ENCODE peak calls at places on chromosomes 11 and 22, in five cellular contexts. One of them, this sample, is unnamed.

GRCh38 chr22:27724181-27724580 is 77.4 kb downstream of the MN1 start:
- DNase-seq in right atrium auricular region: no peak
- DNase-seq in IMR-90: no peak
- DNase-seq in H9: no peak
- DNase-seq in RWPE2: no peak
- DNase-seq in this sample: no peak

GRCh38 chr11:103671143-103671651 is 365.2 kb upstream of the DDI1 start:
- DNase-seq in right atrium auricular region: no peak
- DNase-seq in IMR-90: no peak
- DNase-seq in H9: no peak
- DNase-seq in RWPE2: no peak
- DNase-seq in this sample: no peak

GRCh38 chr22:31142285-31142684 is 2.0 kb upstream of the PLA2G3 start:
- DNase-seq in right atrium auricular region: no peak
- DNase-seq in IMR-90: no peak
- DNase-seq in H9: peak; percentile 21
- DNase-seq in RWPE2: no peak
- DNase-seq in this sample: no peak

GRCh38 chr11:78363018-78363619 is 54.5 kb downstream of the GAB2 start:
- DNase-seq in right atrium auricular region: no peak
- DNase-seq in IMR-90: no peak
- DNase-seq in H9: no peak
- DNase-seq in RWPE2: no peak
- DNase-seq in this sample: no peak

GRCh38 chr22:48980409-48980808 is 847.3 kb downstream of the BRD1 start:
- DNase-seq in right atrium auricular region: no peak
- DNase-seq in IMR-90: no peak
- DNase-seq in H9: no peak
- DNase-seq in RWPE2: no peak
- DNase-seq in this sample: no peak

GRCh38 chr22:20922141-20922751 is 5.0 kb downstream of the CRKL start:
- DNase-seq in right atrium auricular region: no peak
- DNase-seq in IMR-90: no peak
- DNase-seq in H9: no peak
- DNase-seq in RWPE2: no peak
- DNase-seq in this sample: no peak

GRCh38 chr11:60193687-60194433 is 11.0 kb upstream of the MS4A6A start:
- DNase-seq in right atrium auricular region: peak; percentile 72
- DNase-seq in IMR-90: peak; percentile 11
- DNase-seq in H9: peak; percentile 73
- DNase-seq in RWPE2: no peak
- DNase-seq in this sample: no peak

GRCh38 chr11:21988477-21988876 is 204.4 kb upstream of the ANO5 start:
- DNase-seq in right atrium auricular region: no peak
- DNase-seq in IMR-90: no peak
- DNase-seq in H9: no peak
- DNase-seq in RWPE2: no peak
- DNase-seq in this sample: no peak

GRCh38 chr11:74681686-74682651 is 49.3 kb downstream of the CHRDL2 start:
- DNase-seq in right atrium auricular region: peak; percentile 58
- DNase-seq in IMR-90: peak; percentile 40
- DNase-seq in H9: peak; percentile 14
- DNase-seq in RWPE2: no peak
- DNase-seq in this sample: peak; percentile 70

GRCh38 chr11:33195391-33196190 is 34.3 kb upstream of the CSTF3 start:
- DNase-seq in right atrium auricular region: no peak
- DNase-seq in IMR-90: peak; percentile 67
- DNase-seq in H9: no peak
- DNase-seq in RWPE2: no peak
- DNase-seq in this sample: no peak

GRCh38 chr11:64096835-64097234 is 61.1 kb downstream of the FLRT1 start:
- DNase-seq in right atrium auricular region: no peak
- DNase-seq in IMR-90: no peak
- DNase-seq in H9: no peak
- DNase-seq in RWPE2: no peak
- DNase-seq in this sample: no peak

GRCh38 chr22:22040908-22041307 is 58.3 kb upstream of the TOP3B start:
- DNase-seq in right atrium auricular region: no peak
- DNase-seq in IMR-90: no peak
- DNase-seq in H9: no peak
- DNase-seq in RWPE2: no peak
- DNase-seq in this sample: no peak

GRCh38 chr11:43735931-43736330 is 55.4 kb downstream of the HSD17B12 start:
- DNase-seq in right atrium auricular region: no peak
- DNase-seq in IMR-90: peak; percentile 71
- DNase-seq in H9: no peak
- DNase-seq in RWPE2: no peak
- DNase-seq in this sample: no peak

GRCh38 chr11:84498016-84498415 is 1129.1 kb downstream of the DLG2 start:
- DNase-seq in right atrium auricular region: no peak
- DNase-seq in IMR-90: no peak
- DNase-seq in H9: no peak
- DNase-seq in RWPE2: no peak
- DNase-seq in this sample: no peak

GRCh38 chr11:57230316-57230715 is 6.7 kb downstream of the APLNR start:
- DNase-seq in right atrium auricular region: no peak
- DNase-seq in IMR-90: no peak
- DNase-seq in H9: no peak
- DNase-seq in RWPE2: no peak
- DNase-seq in this sample: no peak

GRCh38 chr22:38353701-38354100 is 36.5 kb upstream of the CSNK1E start:
- DNase-seq in right atrium auricular region: peak; percentile 50
- DNase-seq in IMR-90: no peak
- DNase-seq in H9: no peak
- DNase-seq in RWPE2: no peak
- DNase-seq in this sample: no peak

GRCh38 chr22:31753634-31754471 is at the start of gene DEPDC5:
- DNase-seq in right atrium auricular region: peak; percentile 96
- DNase-seq in IMR-90: peak; percentile 86
- DNase-seq in H9: peak; percentile 98
- DNase-seq in RWPE2: peak; percentile 94
- DNase-seq in this sample: peak; percentile 97

GRCh38 chr11:46290598-46291309 is 13.3 kb downstream of the CREB3L1 start:
- DNase-seq in right atrium auricular region: no peak
- DNase-seq in IMR-90: peak; percentile 98
- DNase-seq in H9: peak; percentile 93
- DNase-seq in RWPE2: peak; percentile 88
- DNase-seq in this sample: peak; percentile 97

GRCh38 chr11:110762596-110762995 is 50.4 kb upstream of the ARHGAP20 start:
- DNase-seq in right atrium auricular region: no peak
- DNase-seq in IMR-90: peak; percentile 49
- DNase-seq in H9: no peak
- DNase-seq in RWPE2: no peak
- DNase-seq in this sample: no peak

GRCh38 chr11:88315981-88316441 is 21.5 kb downstream of the CTSC start:
- DNase-seq in right atrium auricular region: no peak
- DNase-seq in IMR-90: no peak
- DNase-seq in H9: no peak
- DNase-seq in RWPE2: no peak
- DNase-seq in this sample: no peak

GRCh38 chr11:130858215-130858614 is 58.1 kb downstream of the SNX19 start:
- DNase-seq in right atrium auricular region: no peak
- DNase-seq in IMR-90: no peak
- DNase-seq in H9: no peak
- DNase-seq in RWPE2: no peak
- DNase-seq in this sample: no peak

GRCh38 chr11:35012467-35013191 is 96.2 kb downstream of the PDHX start:
- DNase-seq in right atrium auricular region: no peak
- DNase-seq in IMR-90: no peak
- DNase-seq in H9: no peak
- DNase-seq in RWPE2: no peak
- DNase-seq in this sample: no peak

GRCh38 chr11:15654397-15654915 is 539.7 kb downstream of the INSC start:
- DNase-seq in right atrium auricular region: no peak
- DNase-seq in IMR-90: no peak
- DNase-seq in H9: no peak
- DNase-seq in RWPE2: no peak
- DNase-seq in this sample: no peak

GRCh38 chr11:92111291-92111690 is 113.3 kb upstream of the FAT3 start:
- DNase-seq in right atrium auricular region: no peak
- DNase-seq in IMR-90: no peak
- DNase-seq in H9: no peak
- DNase-seq in RWPE2: no peak
- DNase-seq in this sample: no peak

GRCh38 chr11:21839870-21840269 is 353.0 kb upstream of the ANO5 start:
- DNase-seq in right atrium auricular region: no peak
- DNase-seq in IMR-90: no peak
- DNase-seq in H9: no peak
- DNase-seq in RWPE2: no peak
- DNase-seq in this sample: no peak

GRCh38 chr11:44766112-44766971 is 39.6 kb downstream of the TSPAN18 start:
- DNase-seq in right atrium auricular region: peak; percentile 81
- DNase-seq in IMR-90: peak; percentile 93
- DNase-seq in H9: peak; percentile 22
- DNase-seq in RWPE2: no peak
- DNase-seq in this sample: no peak

GRCh38 chr22:20456064-20456721 is 18.6 kb upstream of the SCARF2 start:
- DNase-seq in right atrium auricular region: peak; percentile 81
- DNase-seq in IMR-90: peak; percentile 86
- DNase-seq in H9: peak; percentile 89
- DNase-seq in RWPE2: no peak
- DNase-seq in this sample: peak; percentile 87

GRCh38 chr22:25053153-25053805 is 100.8 kb downstream of the KIAA1671 start:
- DNase-seq in right atrium auricular region: no peak
- DNase-seq in IMR-90: no peak
- DNase-seq in H9: no peak
- DNase-seq in RWPE2: no peak
- DNase-seq in this sample: no peak

DNA sequence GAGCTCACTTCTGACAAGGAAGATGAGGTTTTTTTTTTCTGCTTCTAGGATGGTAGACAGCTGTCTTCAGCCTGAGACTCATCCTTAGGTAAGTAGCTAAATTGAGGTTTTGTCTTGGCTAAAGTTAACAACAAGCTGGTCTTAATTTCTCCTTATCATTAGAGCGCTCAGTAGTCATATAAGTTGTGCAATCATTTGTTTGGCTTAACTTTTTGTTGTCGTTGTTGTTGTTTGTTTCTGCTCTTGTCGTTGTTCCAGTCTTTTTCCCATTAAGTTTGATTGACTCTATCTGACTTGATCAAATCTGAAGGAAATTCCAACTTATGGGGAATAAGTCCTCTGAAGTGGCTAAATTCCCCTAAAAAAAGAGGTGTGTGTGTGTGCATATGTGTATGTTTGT is 33.0 kb downstream of the GLYATL2 start:
- DNase-seq in right atrium auricular region: no peak
- DNase-seq in IMR-90: no peak
- DNase-seq in H9: no peak
- DNase-seq in RWPE2: no peak
- DNase-seq in this sample: no peak
- TF ChIP-seq CTCF in right atrium auricular region: no peak
- TF ChIP-seq CTCF in IMR-90: no peak
- TF ChIP-seq CTCF in H9: no peak
- TF ChIP-seq CTCF in RWPE2: no peak
- TF ChIP-seq CTCF in this sample: no peak

GRCh38 chr11:69353696-69354544 is 60.0 kb downstream of the MYEOV start:
- DNase-seq in right atrium auricular region: peak; percentile 18
- DNase-seq in IMR-90: no peak
- DNase-seq in H9: no peak
- DNase-seq in RWPE2: no peak
- DNase-seq in this sample: no peak
- TF ChIP-seq CTCF in right atrium auricular region: no peak
- TF ChIP-seq CTCF in IMR-90: no peak
- TF ChIP-seq CTCF in H9: peak; percentile 17
- TF ChIP-seq CTCF in RWPE2: no peak
- TF ChIP-seq CTCF in this sample: no peak

DNA sequence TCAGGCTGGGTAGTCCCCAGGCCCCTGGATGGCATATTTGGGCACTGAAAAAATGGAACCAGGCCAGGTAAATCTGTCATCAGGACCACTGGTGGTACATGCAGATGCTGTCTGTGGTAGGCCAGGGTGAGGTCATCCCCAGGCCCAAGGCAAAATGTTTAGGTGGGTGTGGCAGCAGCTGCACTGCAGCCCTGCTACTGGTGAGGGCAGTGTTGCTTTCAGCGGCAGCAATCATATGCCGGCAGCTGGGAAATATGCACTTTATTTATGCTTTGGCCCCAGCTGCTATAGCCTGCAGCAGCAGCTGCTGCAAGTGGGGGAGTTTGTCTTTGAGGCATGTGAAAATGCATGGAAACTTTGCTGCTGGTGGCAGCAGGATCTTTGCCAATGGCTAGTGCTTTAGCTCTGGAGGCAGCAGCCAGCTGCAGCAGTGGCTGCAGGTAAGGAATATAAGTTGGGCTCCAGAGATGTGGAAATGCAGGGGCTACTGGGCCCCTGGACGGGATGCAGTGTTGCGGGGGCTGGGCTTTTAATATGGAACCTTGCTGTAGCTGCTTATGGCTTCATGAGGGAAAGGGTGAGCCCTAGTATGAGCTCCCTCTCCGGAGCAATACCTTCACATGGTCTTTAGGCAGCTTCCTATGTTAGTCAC is 365.7 kb upstream of the CADM1 start:
- DNase-seq in right atrium auricular region: no peak
- DNase-seq in IMR-90: peak; percentile 51
- DNase-seq in H9: peak; percentile 73
- DNase-seq in RWPE2: no peak
- DNase-seq in this sample: no peak
- TF ChIP-seq CTCF in right atrium auricular region: no peak
- TF ChIP-seq CTCF in IMR-90: peak; percentile 61
- TF ChIP-seq CTCF in H9: peak; percentile 81
- TF ChIP-seq CTCF in RWPE2: peak; percentile 11
- TF ChIP-seq CTCF in this sample: peak; percentile 80

DNA sequence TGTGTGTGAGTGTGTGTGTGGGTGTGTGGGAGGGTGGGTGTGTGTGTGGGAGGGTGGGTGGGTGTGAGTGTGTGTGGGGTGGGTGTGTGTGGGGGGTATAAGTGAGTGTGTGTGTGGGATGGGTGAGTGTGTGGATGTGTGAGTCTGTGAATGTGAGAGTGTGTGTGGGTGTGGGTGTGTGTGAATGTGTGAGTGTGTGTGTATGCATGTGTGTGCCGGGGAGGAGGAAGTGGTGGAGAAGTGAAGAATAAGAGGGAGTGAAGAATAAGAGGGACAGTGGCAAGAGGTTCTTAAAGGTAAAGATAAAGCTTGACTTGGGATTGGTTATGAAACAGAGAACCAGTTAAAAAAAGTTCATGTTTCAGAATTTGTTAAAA is 54.0 kb downstream of the PRR5L start:
- DNase-seq in right atrium auricular region: no peak
- DNase-seq in IMR-90: no peak
- DNase-seq in H9: no peak
- DNase-seq in RWPE2: no peak
- DNase-seq in this sample: no peak
- TF ChIP-seq CTCF in right atrium auricular region: no peak
- TF ChIP-seq CTCF in IMR-90: no peak
- TF ChIP-seq CTCF in H9: no peak
- TF ChIP-seq CTCF in RWPE2: no peak
- TF ChIP-seq CTCF in this sample: no peak

GRCh38 chr11:133830931-133831907 is 14.1 kb downstream of the SPATA19 start:
- DNase-seq in right atrium auricular region: no peak
- DNase-seq in IMR-90: no peak
- DNase-seq in H9: no peak
- DNase-seq in RWPE2: no peak
- DNase-seq in this sample: no peak
- TF ChIP-seq CTCF in right atrium auricular region: no peak
- TF ChIP-seq CTCF in IMR-90: no peak
- TF ChIP-seq CTCF in H9: peak; percentile 85
- TF ChIP-seq CTCF in RWPE2: no peak
- TF ChIP-seq CTCF in this sample: peak; percentile 51

This sample was measured in chondrocyte.